ENCODE peak calls at places on chromosomes 11 and 22, in four cellular contexts. X is amniotic stem cell; L is Peyer's patch; O is activated CD4-positive, alpha-beta T cell treated with anti-CD3 and anti-CD28 coated beads, Interleukin-2, amount 50 U/mL, for 1 hour. V is an unnamed sample.

GRCh38 chr11:32890843-32891656 is 1.6 kb upstream of the QSER1 start:
- DNase-seq in L (no peak), O (no peak), X (no peak), V (no peak)

GRCh38 chr11:107609384-107610218 is 18.7 kb downstream of the ELMOD1 start:
- DNase-seq in L (no peak), O (no peak), X (no peak), V (no peak)

GRCh38 chr11:67022961-67023956 is at the start of gene SYT12:
- DNase-seq in X (no peak), L (no peak), O (no peak), V (no peak)

GRCh38 chr11:45245237-45246045 is 40.7 kb downstream of the SYT13 start:
- DNase-seq in O (no peak), L (no peak), X (no peak), V (no peak)

GRCh38 chr11:91871791-91872190 is 352.8 kb upstream of the FAT3 start:
- DNase-seq in L (no peak), X (no peak), O (no peak), V (no peak)

GRCh38 chr22:48750826-48751440 is 1076.7 kb downstream of the BRD1 start:
- DNase-seq in X (no peak), L (peak), O (no peak), V (no peak)

GRCh38 chr22:39458443-39459083 is 1.8 kb downstream of the MGAT3 start:
- DNase-seq in X (no peak), O (no peak), L (no peak), V (no peak)

GRCh38 chr22:30251661-30252226 is 5.2 kb upstream of the LIF start:
- DNase-seq in X (no peak), L (no peak), O (no peak), V (no peak)

GRCh38 chr22:42381152-42381551 is 51.1 kb downstream of the NFAM1 start:
- DNase-seq in L (no peak), X (no peak), O (no peak), V (no peak)

GRCh38 chr11:64799256-64799924 is 3.6 kb downstream of the MAP4K2 start:
- DNase-seq in O (no peak), L (peak), X (no peak), V (no peak)

GRCh38 chr11:17542249-17542648 is 2.0 kb downstream of the USH1C start:
- DNase-seq in X (no peak), O (no peak), L (no peak), V (no peak)

GRCh38 chr22:32528984-32529982 is 54.7 kb downstream of the FBXO7 start:
- DNase-seq in O (peak), X (peak), L (peak), V (peak)

GRCh38 chr11:2304156-2305139 is 2.6 kb downstream of the TSPAN32 start:
- DNase-seq in X (no peak), L (no peak), O (no peak), V (no peak)

GRCh38 chr11:127052420-127052819 is 51.9 kb upstream of the KIRREL3 start:
- DNase-seq in O (no peak), X (no peak), L (no peak), V (no peak)

GRCh38 chr11:70531281-70532065 is 133.1 kb downstream of the CTTN start:
- DNase-seq in O (no peak), X (no peak), L (no peak), V (no peak)

GRCh38 chr22:23301591-23301990 is 121.3 kb downstream of the BCR start:
- DNase-seq in O (no peak), L (no peak), X (no peak), V (no peak)

GRCh38 chr11:9109858-9110731 is 18.7 kb upstream of the SCUBE2 start:
- DNase-seq in X (no peak), L (no peak), O (no peak), V (no peak)

GRCh38 chr11:2739531-2740274 is 39.9 kb upstream of the KCNQ1OT1 start:
- DNase-seq in L (no peak), X (no peak), O (no peak), V (no peak)

GRCh38 chr11:46659908-46660307 is 40.5 kb downstream of the ARHGAP1 start:
- DNase-seq in O (no peak), L (no peak), X (no peak), V (no peak)

GRCh38 chr11:75577198-75577597 is 15.1 kb downstream of the SERPINH1 start:
- DNase-seq in O (peak), L (peak), X (no peak), V (peak)

GRCh38 chr11:116892374-116892773 is 55.0 kb upstream of the APOA1 start:
- DNase-seq in L (no peak), X (no peak), O (no peak), V (no peak)

GRCh38 chr22:35230839-35231584 is 26.3 kb upstream of the HMGXB4 start:
- DNase-seq in O (no peak), L (no peak), X (no peak), V (no peak)

GRCh38 chr11:31092638-31093037 is 276.9 kb downstream of the DCDC1 start:
- DNase-seq in L (no peak), X (no peak), O (no peak), V (no peak)

GRCh38 chr11:68890490-68891231 is 13.0 kb downstream of the MRPL21 start:
- DNase-seq in O (no peak), X (peak), L (no peak), V (no peak)

GRCh38 chr11:16607675-16608644 is 130.5 kb upstream of the C11orf58 start:
- DNase-seq in X (peak), L (no peak), O (no peak), V (no peak)

GRCh38 chr11:13772223-13773046 is 104.0 kb downstream of the FAR1 start:
- DNase-seq in X (no peak), O (no peak), L (no peak), V (peak)

GRCh38 chr11:58913685-58914084 is 25.6 kb upstream of the GLYATL1 start:
- DNase-seq in L (no peak), O (no peak), X (no peak), V (no peak)

GRCh38 chr11:111730031-111730430 is 36.2 kb downstream of the PPP2R1B start:
- DNase-seq in O (no peak), X (no peak), L (no peak), V (no peak)

GRCh38 chr22:19811211-19811621 is 43.5 kb downstream of the GNB1L start:
- DNase-seq in L (no peak), O (no peak), X (no peak), V (no peak)